ENCODE peak calls at places on chromosomes 6 and 20, in seven cellular contexts. A is lower lobe of right lung, T is neuronal stem cell, B is transverse colon, R is heart right ventricle, U is psoas muscle, G is AG04450. P is an unnamed sample.

GRCh38 chr20:25553819-25554296 is 31.5 kb downstream of the NINL start:
- DNase-seq in A (no peak), T (no peak), B (no peak), R (no peak), U (no peak), G (no peak), P (no peak)

GRCh38 chr6:43970913-43971775 is 156.1 kb downstream of the MRPL14 start:
- DNase-seq in A (peak), T (no peak), B (peak), R (no peak), U (peak), G (no peak), P (no peak)

GRCh38 chr20:56628015-56628872 is 862 bp upstream of the TFAP2C start:
- DNase-seq in A (no peak), T (no peak), B (no peak), R (peak), U (no peak), G (no peak), P (no peak)

GRCh38 chr20:51487525-51488279 is 54.8 kb downstream of the NFATC2 start:
- DNase-seq in A (no peak), T (no peak), B (no peak), R (no peak), U (no peak), G (peak), P (no peak)

GRCh38 chr20:52972190-52972937 is at the start of gene TSHZ2:
- DNase-seq in A (no peak), T (no peak), B (no peak), R (peak), U (peak), G (no peak), P (no peak)

GRCh38 chr20:9400371-9401025 is 113.9 kb upstream of the LAMP5 start:
- DNase-seq in A (no peak), T (no peak), B (no peak), R (no peak), U (no peak), G (no peak), P (no peak)

GRCh38 chr6:37827603-37828265 is 8.2 kb downstream of the ZFAND3 start:
- DNase-seq in A (no peak), T (no peak), B (no peak), R (no peak), U (no peak), G (no peak), P (no peak)

GRCh38 chr6:34646714-34647113 is 49.9 kb downstream of the ILRUN start:
- DNase-seq in A (no peak), T (no peak), B (no peak), R (no peak), U (no peak), G (no peak), P (no peak)

GRCh38 chr6:45946352-45946751 is 69.3 kb downstream of the CLIC5 start:
- DNase-seq in A (no peak), T (no peak), B (no peak), R (no peak), U (no peak), G (peak), P (no peak)

GRCh38 chr6:33147807-33148666 is 44.2 kb downstream of the COL11A2 start:
- DNase-seq in A (no peak), T (peak), B (no peak), R (no peak), U (no peak), G (peak), P (peak)

GRCh38 chr6:147223751-147224150 is 19.5 kb downstream of the STXBP5 start:
- DNase-seq in A (no peak), T (no peak), B (no peak), R (no peak), U (no peak), G (no peak), P (no peak)
- H3K27ac ChIP-seq in A (no peak), T (no peak), B (peak), R (no peak), U (no peak), G (no peak), P (no peak)

DNA sequence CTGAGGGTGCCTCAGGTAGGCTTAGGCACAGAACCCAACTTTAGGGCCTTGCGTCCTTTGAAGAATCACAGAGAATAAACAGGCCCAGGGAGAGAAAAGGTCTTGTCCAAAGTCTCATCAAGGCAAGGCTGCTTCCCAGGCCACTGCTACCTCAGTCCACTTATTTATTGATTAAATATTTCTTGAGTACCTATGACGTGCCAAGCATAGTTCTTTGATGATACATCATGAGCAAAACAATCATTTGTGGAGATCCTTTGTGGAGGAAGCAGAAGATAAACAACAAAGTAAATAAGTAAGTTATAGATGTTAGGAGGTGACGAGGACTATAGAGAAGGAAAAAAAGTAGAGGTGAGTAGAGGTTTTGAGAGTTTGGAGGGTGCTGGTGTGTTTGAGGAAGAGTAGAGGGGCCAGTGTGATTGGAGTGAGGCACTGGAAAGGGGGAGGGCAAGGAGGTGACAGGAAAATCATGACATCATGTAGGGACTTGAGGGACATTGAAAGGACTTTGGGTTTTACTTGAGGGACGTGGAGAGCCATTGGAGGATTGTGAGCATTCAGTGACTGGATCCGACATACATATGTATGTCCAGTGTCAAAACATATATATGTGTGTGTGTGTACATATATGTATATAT is 14.1 kb upstream of the CHMP4B start:
- DNase-seq in A (no peak), T (no peak), B (no peak), R (no peak), U (no peak), G (no peak), P (no peak)
- H3K27ac ChIP-seq in A (peak), T (no peak), B (peak), R (no peak), U (no peak), G (no peak), P (no peak)

GRCh38 chr6:150298676-150299075 is 70.1 kb upstream of the IYD start:
- DNase-seq in A (no peak), T (no peak), B (no peak), R (no peak), U (no peak), G (no peak), P (no peak)
- H3K27ac ChIP-seq in A (no peak), T (no peak), B (no peak), R (no peak), U (no peak), G (no peak), P (no peak)

GRCh38 chr6:168315626-168316025 is 4.0 kb downstream of the DACT2 start:
- DNase-seq in A (no peak), T (no peak), B (no peak), R (no peak), U (no peak), G (no peak), P (no peak)

GRCh38 chr6:168318090-168318489 is 1.5 kb downstream of the DACT2 start:
- DNase-seq in A (no peak), T (no peak), B (no peak), R (no peak), U (no peak), G (no peak), P (no peak)

GRCh38 chr6:168320661-168321060 is 1.1 kb upstream of the DACT2 start:
- DNase-seq in A (no peak), T (no peak), B (no peak), R (no peak), U (no peak), G (no peak), P (no peak)

GRCh38 chr6:168319279-168320051 is at the start of gene DACT2:
- DNase-seq in A (no peak), T (no peak), B (no peak), R (no peak), U (no peak), G (no peak), P (no peak)

GRCh38 chr6:168318579-168319278 is 848 bp downstream of the DACT2 start:
- DNase-seq in A (no peak), T (no peak), B (no peak), R (no peak), U (no peak), G (no peak), P (no peak)
- H3K27ac ChIP-seq in A (no peak), T (no peak), B (peak), R (no peak), U (no peak), G (no peak), P (no peak)

DNA sequence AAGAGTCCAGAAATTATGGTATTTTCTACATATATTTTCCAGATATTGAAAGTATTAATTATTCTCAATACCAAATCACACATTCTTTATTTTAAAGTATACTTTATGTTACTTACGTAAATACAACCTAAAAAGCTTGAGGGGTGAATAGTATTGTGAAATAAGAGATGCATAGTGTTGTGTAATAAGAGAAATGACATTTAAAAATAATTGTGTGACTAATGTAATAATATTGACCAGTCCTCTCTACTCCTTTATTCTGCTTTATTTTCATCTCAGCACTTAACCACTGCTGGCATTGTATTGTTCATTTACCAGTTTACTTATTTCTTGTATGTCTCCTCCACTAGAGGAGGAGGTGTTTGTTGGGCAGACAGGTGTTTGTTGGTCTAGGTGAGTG is 135.6 kb downstream of the EYA4 start:
- DNase-seq in A (no peak), T (no peak), B (no peak), R (no peak), U (no peak), G (no peak), P (no peak)
- H3K27ac ChIP-seq in A (no peak), T (no peak), B (no peak), R (no peak), U (peak), G (no peak), P (no peak)

DNA sequence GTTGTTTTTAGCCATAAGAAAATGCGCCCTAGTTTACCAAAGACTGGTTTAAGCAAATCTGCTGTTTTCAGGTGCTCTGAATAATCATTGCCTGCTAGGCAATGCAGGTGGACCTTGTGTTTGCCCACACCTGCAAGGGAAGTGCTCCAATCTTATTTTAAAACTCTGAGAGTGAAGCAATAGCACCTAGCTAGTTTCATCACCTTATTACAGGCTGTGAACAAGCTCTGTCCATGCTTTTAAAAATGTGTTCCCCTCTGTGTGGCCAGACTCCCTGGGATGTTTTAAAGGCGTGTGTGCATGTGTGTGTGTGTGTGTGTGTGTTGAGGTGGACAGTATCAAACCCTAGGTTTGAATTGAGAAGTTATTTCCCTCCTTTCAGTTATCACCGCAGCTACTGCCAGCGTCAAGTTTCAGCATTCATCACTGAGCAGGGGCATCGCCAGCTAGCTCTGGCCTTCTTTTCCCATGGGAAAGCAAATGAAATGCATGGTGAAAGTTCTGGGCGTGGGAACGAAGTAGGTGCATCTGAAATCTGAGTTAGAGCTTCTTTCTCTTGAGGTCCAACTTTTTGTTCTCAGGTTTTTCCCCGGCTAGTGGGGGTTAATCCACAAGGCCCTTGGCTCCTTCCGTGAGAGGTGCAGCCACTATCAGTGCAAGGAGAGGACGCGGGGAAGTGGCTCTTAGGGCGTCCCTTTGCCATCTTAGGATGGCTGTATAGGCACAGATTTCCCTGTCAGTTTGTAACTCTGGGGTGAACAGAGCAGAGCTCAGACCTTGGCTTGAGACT is 30.8 kb downstream of the DUSP22 start:
- DNase-seq in A (no peak), T (no peak), B (peak), R (no peak), U (no peak), G (no peak), P (peak)
- H3K27ac ChIP-seq in A (no peak), T (no peak), B (peak), R (no peak), U (no peak), G (peak), P (no peak)

GRCh38 chr6:4323322-4323721 is 187.9 kb upstream of the ECI2 start:
- DNase-seq in A (no peak), T (no peak), B (no peak), R (no peak), U (no peak), G (no peak), P (no peak)
- H3K27ac ChIP-seq in A (no peak), T (no peak), B (no peak), R (no peak), U (no peak), G (no peak), P (no peak)

GRCh38 chr6:99393698-99394531 is at the start of gene COQ3:
- DNase-seq in A (peak), T (peak), B (peak), R (peak), U (peak), G (peak), P (peak)

GRCh38 chr6:99390896-99391295 is 3.1 kb downstream of the COQ3 start:
- DNase-seq in A (no peak), T (no peak), B (no peak), R (no peak), U (no peak), G (no peak), P (no peak)

GRCh38 chr6:99393366-99393697 is 663 bp downstream of the COQ3 start:
- DNase-seq in A (no peak), T (no peak), B (no peak), R (no peak), U (no peak), G (no peak), P (no peak)
- H3K27ac ChIP-seq in A (peak), T (peak), B (peak), R (peak), U (peak), G (peak), P (peak)

GRCh38 chr6:26311012-26311384 is 54.0 kb upstream of the BTN3A2 start:
- DNase-seq in A (no peak), T (no peak), B (no peak), R (no peak), U (no peak), G (no peak), P (no peak)
- H3K27ac ChIP-seq in A (no peak), T (no peak), B (no peak), R (no peak), U (no peak), G (no peak), P (no peak)